ENCODE peak calls at places on chromosome 4, in four cellular contexts. One of them, this sample, is unnamed.

GRCh38 chr4:3527101-3527913 is 4.9 kb downstream of the LRPAP1 start:
- DNase-seq in esophagus muscularis mucosa: no peak
- DNase-seq in A549: no peak
- DNase-seq in cardiac fibroblast: no peak
- DNase-seq in this sample: no peak

GRCh38 chr4:3706111-3706511 is 60.1 kb upstream of the ADRA2C start:
- DNase-seq in esophagus muscularis mucosa: no peak
- DNase-seq in A549: no peak
- DNase-seq in cardiac fibroblast: no peak
- DNase-seq in this sample: no peak

GRCh38 chr4:156347412-156348075 is 393.9 kb upstream of the CTSO start:
- DNase-seq in esophagus muscularis mucosa: no peak
- DNase-seq in A549: no peak
- DNase-seq in cardiac fibroblast: peak; percentile 51
- DNase-seq in this sample: peak; percentile 67

GRCh38 chr4:25155957-25156356 is 4.3 kb downstream of the SEPSECS start:
- DNase-seq in esophagus muscularis mucosa: no peak
- DNase-seq in A549: no peak
- DNase-seq in cardiac fibroblast: no peak
- DNase-seq in this sample: no peak

GRCh38 chr4:157896726-157897125 is 276.1 kb downstream of the GASK1B start:
- DNase-seq in esophagus muscularis mucosa: no peak
- DNase-seq in A549: no peak
- DNase-seq in cardiac fibroblast: no peak
- DNase-seq in this sample: no peak

GRCh38 chr4:41360911-41361830 is 104.4 kb downstream of the UCHL1 start:
- DNase-seq in esophagus muscularis mucosa: no peak
- DNase-seq in A549: no peak
- DNase-seq in cardiac fibroblast: peak; percentile 21
- DNase-seq in this sample: no peak

GRCh38 chr4:105930696-105931095 is 35.4 kb downstream of the NPNT start:
- DNase-seq in esophagus muscularis mucosa: no peak
- DNase-seq in A549: no peak
- DNase-seq in cardiac fibroblast: no peak
- DNase-seq in this sample: no peak

GRCh38 chr4:124278477-124278876 is 434.1 kb downstream of the ANKRD50 start:
- DNase-seq in esophagus muscularis mucosa: no peak
- DNase-seq in A549: no peak
- DNase-seq in cardiac fibroblast: peak; percentile 76
- DNase-seq in this sample: peak; percentile 45

GRCh38 chr4:8874003-8874895 is 2.6 kb upstream of the HMX1 start:
- DNase-seq in esophagus muscularis mucosa: no peak
- DNase-seq in A549: no peak
- DNase-seq in cardiac fibroblast: no peak
- DNase-seq in this sample: no peak

GRCh38 chr4:4901877-4902276 is 42.4 kb downstream of the MSX1 start:
- DNase-seq in esophagus muscularis mucosa: no peak
- DNase-seq in A549: no peak
- DNase-seq in cardiac fibroblast: no peak
- DNase-seq in this sample: no peak
- TF ChIP-seq CTCF in esophagus muscularis mucosa: no peak
- TF ChIP-seq CTCF in A549: no peak
- TF ChIP-seq CTCF in cardiac fibroblast: no peak
- TF ChIP-seq CTCF in this sample: no peak

DNA sequence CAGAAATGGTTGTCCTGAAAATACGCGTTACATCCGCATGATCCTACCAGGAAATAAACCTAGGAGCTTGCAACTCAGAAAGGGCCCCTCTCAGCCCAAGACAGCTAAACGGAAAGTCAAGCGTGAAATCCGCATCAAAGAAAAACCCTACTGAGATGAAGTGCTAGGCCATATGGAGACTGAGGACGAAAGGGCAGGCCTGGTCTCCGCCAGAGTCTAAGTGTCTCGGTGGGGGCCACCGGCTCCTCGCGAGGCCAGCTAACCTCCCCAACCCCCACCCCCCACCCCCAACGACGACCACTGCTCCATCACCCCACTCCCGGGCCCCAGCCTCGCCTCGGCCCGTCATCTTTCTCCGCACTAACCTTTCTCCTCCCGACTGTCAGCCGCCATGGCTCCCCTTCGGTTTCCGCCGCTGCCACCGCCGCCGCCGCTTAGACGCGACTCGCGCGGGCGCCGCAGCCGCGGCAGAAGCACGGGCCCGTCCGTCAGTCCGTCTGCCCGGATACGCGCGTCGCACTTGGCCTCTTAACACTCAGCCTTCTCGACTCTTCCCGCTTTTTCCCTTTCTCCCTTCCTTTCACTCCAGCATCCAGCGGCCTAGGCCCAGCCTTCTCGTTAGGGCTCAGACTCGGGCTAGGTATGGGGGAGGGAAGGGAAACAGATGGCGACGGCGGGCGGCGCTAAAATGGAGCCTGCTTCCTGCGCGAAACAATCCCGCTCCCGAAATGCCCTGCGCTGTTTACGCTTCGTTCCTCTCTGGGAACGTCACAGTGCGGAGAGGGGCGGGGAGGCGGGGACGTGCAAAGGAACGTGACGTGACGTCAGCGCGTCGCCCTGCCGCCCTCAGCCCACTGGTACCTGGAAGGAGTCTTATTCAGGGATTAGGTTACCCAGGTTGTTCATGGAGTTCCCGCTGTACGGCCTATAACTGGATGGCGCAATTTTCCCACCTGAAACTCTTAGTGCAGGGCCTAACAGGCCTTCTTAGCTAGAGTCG is at the start of gene YTHDC1:
- DNase-seq in esophagus muscularis mucosa: peak; percentile 99
- DNase-seq in A549: peak; percentile 86
- DNase-seq in cardiac fibroblast: peak; percentile 97
- DNase-seq in this sample: peak; percentile 90
- TF ChIP-seq CTCF in esophagus muscularis mucosa: no peak
- TF ChIP-seq CTCF in A549: no peak
- TF ChIP-seq CTCF in cardiac fibroblast: no peak
- TF ChIP-seq CTCF in this sample: no peak

GRCh38 chr4:153295131-153295755 is 49.2 kb upstream of the MND1 start:
- DNase-seq in esophagus muscularis mucosa: peak; percentile 47
- DNase-seq in A549: no peak
- DNase-seq in cardiac fibroblast: no peak
- DNase-seq in this sample: no peak
- TF ChIP-seq CTCF in esophagus muscularis mucosa: no peak
- TF ChIP-seq CTCF in A549: no peak
- TF ChIP-seq CTCF in cardiac fibroblast: no peak
- TF ChIP-seq CTCF in this sample: no peak

DNA sequence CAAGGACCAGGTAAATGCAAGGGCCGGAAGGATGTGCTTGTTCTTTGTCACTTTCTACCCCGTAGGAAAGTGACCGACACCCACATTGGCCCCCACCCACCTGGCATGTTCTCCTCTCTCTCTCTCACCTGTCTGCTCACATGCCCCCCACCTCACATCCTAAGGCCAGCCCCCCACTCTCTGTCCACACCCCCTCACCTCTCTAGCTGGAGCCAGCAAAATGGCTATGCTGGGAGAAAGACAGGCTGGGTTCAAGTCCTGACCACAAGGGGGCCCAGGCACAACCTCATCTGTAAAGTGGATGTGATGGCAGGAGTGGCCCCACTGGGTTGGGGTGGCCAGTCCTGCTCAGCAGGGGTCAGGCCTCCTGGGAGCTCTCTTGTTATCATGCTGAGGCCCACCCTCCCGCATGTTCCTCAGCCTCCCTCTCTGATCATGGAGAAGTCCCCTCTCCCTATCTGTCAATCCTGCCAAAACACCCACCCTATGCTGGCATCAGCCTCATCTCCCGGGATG is 1.7 kb upstream of the PPP2R2C start:
- DNase-seq in esophagus muscularis mucosa: peak; percentile 89
- DNase-seq in A549: peak; percentile 50
- DNase-seq in cardiac fibroblast: peak; percentile 19
- DNase-seq in this sample: no peak
- TF ChIP-seq CTCF in esophagus muscularis mucosa: no peak
- TF ChIP-seq CTCF in A549: peak; percentile 22
- TF ChIP-seq CTCF in cardiac fibroblast: peak; percentile 28
- TF ChIP-seq CTCF in this sample: peak; percentile 38

This sample was measured in HFFc6.